ENCODE peak calls at places on chromosome 9, in eight cellular contexts. U, P, K, W, G, A, Z and D are unnamed samples.

GRCh38 chr9:27954858-27955257 is 381.6 kb upstream of the C9orf72 start:
- DNase-seq in K (no peak), W (no peak), U (no peak), Z (no peak), P (no peak), A (no peak), G (no peak), D (no peak)

GRCh38 chr9:133048595-133048994 is 13.2 kb upstream of the CEL start:
- DNase-seq in Z (peak), K (no peak), U (no peak), P (peak), G (no peak), W (peak), A (peak), D (peak)

GRCh38 chr9:80775515-80775914 is 913.8 kb downstream of the TLE1 start:
- DNase-seq in A (no peak), U (no peak), G (no peak), W (no peak), K (no peak), P (no peak), Z (no peak), D (no peak)

GRCh38 chr9:27400334-27400875 is 103.5 kb upstream of the EQTN start:
- DNase-seq in Z (peak), K (no peak), P (no peak), U (no peak), G (no peak), A (no peak), W (no peak), D (no peak)

GRCh38 chr9:137488330-137488653 is 29.2 kb upstream of the NSMF start:
- DNase-seq in W (no peak), G (no peak), P (no peak), A (no peak), U (no peak), K (no peak), Z (peak), D (no peak)

GRCh38 chr9:137228515-137228967 is 1.2 kb downstream of the RNF224 start:
- DNase-seq in P (no peak), A (no peak), K (no peak), U (no peak), W (no peak), Z (no peak), G (no peak), D (no peak)

GRCh38 chr9:88574993-88575392 is 40.0 kb downstream of the NXNL2 start:
- DNase-seq in G (no peak), K (no peak), U (peak), A (no peak), W (no peak), P (no peak), Z (no peak), D (no peak)

GRCh38 chr9:107755267-107755666 is 265.7 kb upstream of the KLF4 start:
- DNase-seq in W (no peak), A (peak), Z (peak), P (no peak), U (no peak), G (no peak), K (no peak), D (no peak)

GRCh38 chr9:120919639-120920494 is 6.7 kb downstream of the TRAF1 start:
- DNase-seq in W (no peak), U (no peak), K (no peak), P (no peak), G (no peak), A (no peak), Z (no peak), D (no peak)

GRCh38 chr9:113026200-113026599 is 14.2 kb upstream of the ZNF883 start:
- DNase-seq in A (no peak), Z (no peak), W (no peak), G (no peak), U (no peak), P (no peak), K (no peak), D (no peak)

GRCh38 chr9:8486095-8486494 is 686.5 kb upstream of the DMAC1 start:
- DNase-seq in U (no peak), P (no peak), Z (peak), G (peak), K (peak), W (peak), A (peak), D (no peak)

GRCh38 chr9:34927061-34927460 is 31.0 kb upstream of the PHF24 start:
- DNase-seq in U (no peak), A (no peak), Z (no peak), W (no peak), K (no peak), P (peak), G (no peak), D (no peak)

GRCh38 chr9:1946506-1946905 is 68.6 kb upstream of the SMARCA2 start:
- DNase-seq in Z (no peak), G (no peak), A (no peak), P (no peak), U (no peak), K (no peak), W (no peak), D (no peak)

GRCh38 chr9:135522931-135523330 is 1.7 kb downstream of the LCN1 start:
- DNase-seq in Z (no peak), G (no peak), W (no peak), K (no peak), A (no peak), U (no peak), P (no peak), D (no peak)

GRCh38 chr9:22084336-22085035 is 75.4 kb upstream of the CDKN2B start:
- DNase-seq in A (peak), W (peak), G (peak), U (no peak), K (no peak), Z (peak), P (no peak), D (no peak)

GRCh38 chr9:128073260-128073886 is 5.3 kb downstream of the SLC25A25 start:
- DNase-seq in Z (peak), P (no peak), A (no peak), G (no peak), W (no peak), U (peak), K (no peak), D (no peak)

GRCh38 chr9:5863092-5863746 is 27.5 kb upstream of the MLANA start:
- DNase-seq in Z (peak), A (no peak), P (no peak), U (no peak), W (no peak), K (peak), G (no peak), D (no peak)

GRCh38 chr9:129348890-129349570 is 171.0 kb upstream of the IER5L start:
- DNase-seq in G (no peak), P (no peak), W (no peak), K (no peak), U (no peak), Z (no peak), A (no peak), D (no peak)

GRCh38 chr9:123011878-123012528 is 21.5 kb upstream of the GPR21 start:
- DNase-seq in U (no peak), K (no peak), P (no peak), G (peak), A (no peak), W (no peak), Z (no peak), D (no peak)